ENCODE peak calls at places on chromosomes 5 and 9, in seven cellular contexts. W is trophoblast cell, K is mesendoderm, G is H9, N is neuronal stem cell, C is mesenchymal stem cell, R is H1. B is an unnamed sample.

GRCh38 chr5:90786756-90787155 is 228.2 kb downstream of the ADGRV1 start:
- DNase-seq in C (no peak), N (no peak), K (no peak), G (no peak), W (no peak), R (no peak), B (no peak)

GRCh38 chr9:130045657-130046450 is 2.9 kb upstream of the FNBP1 start:
- DNase-seq in K (no peak), C (no peak), N (no peak), G (no peak), W (no peak), R (no peak), B (no peak)

GRCh38 chr9:80995759-80996158 is 693.6 kb downstream of the TLE1 start:
- DNase-seq in C (peak; percentile 34), N (no peak), R (no peak), G (no peak), K (no peak), W (peak; percentile 2), B (peak; percentile 60)

GRCh38 chr5:41754857-41755256 is 115.4 kb downstream of the OXCT1 start:
- DNase-seq in C (no peak), R (no peak), G (no peak), W (no peak), N (no peak), K (no peak), B (no peak)

GRCh38 chr5:178306430-178307225 is 74.0 kb upstream of the PHYKPL start:
- DNase-seq in W (no peak), C (no peak), R (no peak), G (no peak), N (no peak), K (peak; percentile 27), B (no peak)

GRCh38 chr5:75668988-75669760 is 48.1 kb downstream of the POC5 start:
- DNase-seq in N (no peak), W (peak; percentile 49), C (no peak), R (no peak), G (no peak), K (peak; percentile 54), B (peak; percentile 18)

GRCh38 chr5:94157704-94158608 is 416.6 kb upstream of the POU5F2 start:
- DNase-seq in R (no peak), C (peak; percentile 24), W (no peak), G (no peak), N (no peak), K (no peak), B (peak; percentile 65)

GRCh38 chr5:69211200-69211599 is 21.8 kb downstream of the CENPH start:
- DNase-seq in R (no peak), W (no peak), C (no peak), K (no peak), N (no peak), G (no peak), B (no peak)

GRCh38 chr5:158155087-158155486 is 296.1 kb upstream of the CLINT1 start:
- DNase-seq in G (no peak), C (no peak), R (no peak), K (no peak), W (no peak), N (no peak), B (no peak)

GRCh38 chr5:119996128-119996527 is 366.8 kb downstream of the FAM170A start:
- DNase-seq in G (no peak), R (no peak), K (no peak), C (no peak), W (no peak), N (no peak), B (peak; percentile 41)

GRCh38 chr5:138092301-138092700 is 8.5 kb downstream of the WNT8A start:
- DNase-seq in W (no peak), K (no peak), C (no peak), N (no peak), R (no peak), G (no peak), B (no peak)

GRCh38 chr9:86322973-86323644 is 31.1 kb downstream of the TUT7 start:
- DNase-seq in N (no peak), W (no peak), G (no peak), C (peak; percentile 59), R (no peak), K (no peak), B (peak; percentile 83)

GRCh38 chr5:141420855-141421488 is at the start of gene PCDHGA11:
- DNase-seq in G (peak; percentile 74), C (peak; percentile 14), N (no peak), W (peak; percentile 55), K (peak; percentile 73), R (no peak), B (peak; percentile 63)

GRCh38 chr5:76590027-76590426 is 33.2 kb downstream of the F2RL2 start:
- DNase-seq in R (no peak), W (no peak), C (no peak), G (no peak), K (no peak), N (no peak), B (no peak)

GRCh38 chr5:76604838-76605237 is 18.4 kb downstream of the F2RL2 start:
- DNase-seq in N (no peak), W (no peak), G (no peak), C (peak; percentile 61), K (no peak), R (no peak), B (peak; percentile 64)

GRCh38 chr5:175383350-175383749 is 60.6 kb downstream of the DRD1 start:
- DNase-seq in N (no peak), G (no peak), K (peak; percentile 21), W (peak; percentile 18), R (no peak), C (no peak), B (no peak)

GRCh38 chr5:42950466-42951168 is 89.5 kb downstream of the ANXA2R start:
- DNase-seq in K (peak; percentile 79), N (no peak), C (peak; percentile 96), R (no peak), W (peak; percentile 97), G (peak; percentile 74), B (peak; percentile 100)

GRCh38 chr5:175056831-175057230 is 332.4 kb downstream of the MSX2 start:
- DNase-seq in C (no peak), K (no peak), N (no peak), G (no peak), W (no peak), R (no peak), B (no peak)

GRCh38 chr9:88303785-88304495 is 84.3 kb upstream of the SPIN1 start:
- DNase-seq in N (no peak), C (peak; percentile 10), W (no peak), G (no peak), K (no peak), R (no peak), B (peak; percentile 58)

GRCh38 chr5:172143875-172144274 is 44.1 kb downstream of the STK10 start:
- DNase-seq in W (no peak), G (no peak), K (no peak), N (no peak), R (no peak), C (no peak), B (no peak)

GRCh38 chr9:7123743-7124142 is 366.0 kb downstream of the KDM4C start:
- DNase-seq in W (no peak), N (no peak), K (no peak), C (no peak), R (no peak), G (no peak), B (no peak)

GRCh38 chr5:140550147-140551079 is 3.0 kb downstream of the EIF4EBP3 start:
- DNase-seq in K (no peak), W (no peak), C (no peak), G (no peak), R (no peak), N (no peak), B (no peak)

GRCh38 chr5:144267961-144268513 is 97.4 kb downstream of the KCTD16 start:
- DNase-seq in C (no peak), W (no peak), G (no peak), N (no peak), R (no peak), K (no peak), B (no peak)

GRCh38 chr5:130976491-130976890 is 188.6 kb downstream of the HINT1 start:
- DNase-seq in W (no peak), C (no peak), K (no peak), N (no peak), G (no peak), R (no peak), B (no peak)

GRCh38 chr9:124216474-124217176 is 41.1 kb upstream of the NEK6 start:
- DNase-seq in K (no peak), G (no peak), W (no peak), R (no peak), N (no peak), C (no peak), B (no peak)

GRCh38 chr9:93955356-93956182 is 414 bp upstream of the BARX1 start:
- DNase-seq in K (peak; percentile 75), G (peak; percentile 84), W (no peak), N (no peak), C (no peak), R (no peak), B (no peak)

GRCh38 chr9:14168381-14168780 is 145.6 kb downstream of the NFIB start:
- DNase-seq in N (no peak), K (no peak), G (no peak), R (no peak), C (no peak), W (no peak), B (no peak)
- H3K79me1 ChIP-seq in N (no peaks in the 10 kb centered on the region), K (no peaks in the 10 kb centered on the region), G (no peaks in the 10 kb centered on the region), R (no peaks in the 10 kb centered on the region), C (peaks cover 12% of the 10 kb centered on the region), W (no peaks in the 10 kb centered on the region), B (no peaks in the 10 kb centered on the region)

GRCh38 chr5:148717668-148718067 is 63.3 kb upstream of the HTR4 start:
- DNase-seq in G (no peak), N (no peak), K (no peak), W (no peak), C (no peak), R (no peak), B (no peak)

GRCh38 chr5:148725675-148726074 is 71.3 kb upstream of the HTR4 start:
- DNase-seq in G (no peak), N (no peak), C (no peak), W (peak; percentile 39), R (no peak), K (no peak), B (no peak)

GRCh38 chr5:148720257-148720656 is 65.9 kb upstream of the HTR4 start:
- DNase-seq in G (no peak), N (no peak), W (no peak), C (no peak), R (no peak), K (peak; percentile 47), B (no peak)

DNA sequence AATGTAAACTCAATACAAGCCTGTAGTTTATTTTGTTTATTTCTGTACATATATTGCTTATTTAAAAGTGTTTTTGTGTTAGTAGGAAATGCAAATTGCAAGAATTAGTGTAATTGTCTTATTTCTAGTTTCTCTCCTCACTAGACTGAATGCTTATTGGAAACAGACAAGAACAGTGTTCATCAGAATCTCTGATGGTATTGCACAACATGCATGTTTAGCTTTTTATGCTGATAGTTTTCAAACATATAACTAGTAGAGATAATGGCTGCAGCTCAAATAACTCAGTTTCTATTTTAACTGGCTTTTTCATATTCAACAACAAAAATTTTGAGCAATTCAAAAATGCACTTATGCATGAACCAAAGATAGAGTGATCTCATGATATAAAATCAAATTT is 68.8 kb upstream of the HTR4 start:
- DNase-seq in N (no peak), G (no peak), R (no peak), K (no peak), C (no peak), W (no peak), B (no peak)
- H3K79me1 ChIP-seq in N (no peaks in the 10 kb centered on the region), G (no peaks in the 10 kb centered on the region), R (no peaks in the 10 kb centered on the region), K (no peaks in the 10 kb centered on the region), C (no peaks in the 10 kb centered on the region), W (no peaks in the 10 kb centered on the region), B (no peaks in the 10 kb centered on the region)

GRCh38 chr5:149765932-149766331 is 35.8 kb downstream of the PPARGC1B start:
- DNase-seq in W (no peak), K (peak; percentile 44), R (no peak), N (no peak), G (no peak), C (no peak), B (no peak)
- H3K79me1 ChIP-seq in W (no peaks in the 10 kb centered on the region), K (no peaks in the 10 kb centered on the region), R (peaks cover 2% of the 10 kb centered on the region), N (no peaks in the 10 kb centered on the region), G (no peaks in the 10 kb centered on the region), C (peaks cover 26% of the 10 kb centered on the region), B (no peaks in the 10 kb centered on the region)

GRCh38 chr9:138097501-138097991 is 220.0 kb downstream of the CACNA1B start:
- DNase-seq in C (no peak), N (no peak), K (no peak), G (peak; percentile 14), W (no peak), R (no peak), B (no peak)
- H3K79me1 ChIP-seq in C (no peaks in the 10 kb centered on the region), N (peaks cover 4% of the 10 kb centered on the region), K (no peaks in the 10 kb centered on the region), G (no peaks in the 10 kb centered on the region), W (no peaks in the 10 kb centered on the region), R (no peaks in the 10 kb centered on the region), B (no peaks in the 10 kb centered on the region)